ENCODE peak calls at places on chromosome 6, in five cellular contexts. One of them, this sample, is unnamed.
A peak's percentile ranks its signal among the peaks of the same experiment; 100 is the strongest.

GRCh38 chr6:11592289-11592906 is 54.8 kb downstream of the TMEM170B start:
- DNase-seq in H1: no peak
- DNase-seq in K562: no peak
- DNase-seq in SK-N-SH: no peak
- DNase-seq in GM12891: no peak
- DNase-seq in this sample: no peak

GRCh38 chr6:126293891-126294524 is 45.9 kb upstream of the CENPW start:
- DNase-seq in GM12891: no peak
- DNase-seq in SK-N-SH: no peak
- DNase-seq in K562: no peak
- DNase-seq in H1: no peak
- DNase-seq in this sample: no peak

GRCh38 chr6:134372603-134373281 is 54.8 kb upstream of the SGK1 start:
- DNase-seq in K562: no peak
- DNase-seq in GM12891: no peak
- DNase-seq in SK-N-SH: no peak
- DNase-seq in H1: no peak
- DNase-seq in this sample: no peak

GRCh38 chr6:7048859-7049258 is 58.9 kb upstream of the RREB1 start:
- DNase-seq in GM12891: no peak
- DNase-seq in H1: no peak
- DNase-seq in SK-N-SH: no peak
- DNase-seq in K562: no peak
- DNase-seq in this sample: no peak

GRCh38 chr6:169427856-169428255 is 174.2 kb upstream of the THBS2 start:
- DNase-seq in SK-N-SH: no peak
- DNase-seq in K562: no peak
- DNase-seq in GM12891: no peak
- DNase-seq in H1: no peak
- DNase-seq in this sample: no peak

GRCh38 chr6:50819527-50819905 is 845 bp downstream of the TFAP2B start:
- DNase-seq in SK-N-SH: no peak
- DNase-seq in GM12891: no peak
- DNase-seq in H1: peak; percentile 73
- DNase-seq in K562: no peak
- DNase-seq in this sample: no peak

GRCh38 chr6:29506446-29507067 is 18.8 kb upstream of the MAS1L start:
- DNase-seq in SK-N-SH: no peak
- DNase-seq in H1: peak; percentile 28
- DNase-seq in GM12891: no peak
- DNase-seq in K562: no peak
- DNase-seq in this sample: no peak

GRCh38 chr6:12012566-12013367 is 655 bp downstream of the HIVEP1 start:
- DNase-seq in SK-N-SH: peak; percentile 69
- DNase-seq in GM12891: peak; percentile 22
- DNase-seq in K562: peak; percentile 44
- DNase-seq in H1: peak; percentile 79
- DNase-seq in this sample: peak; percentile 16

GRCh38 chr6:131602913-131603312 is 25.1 kb downstream of the MED23 start:
- DNase-seq in K562: no peak
- DNase-seq in H1: no peak
- DNase-seq in GM12891: no peak
- DNase-seq in SK-N-SH: no peak
- DNase-seq in this sample: no peak

GRCh38 chr6:150380256-150380655 is 11.4 kb downstream of the IYD start:
- DNase-seq in SK-N-SH: no peak
- DNase-seq in GM12891: no peak
- DNase-seq in H1: no peak
- DNase-seq in K562: no peak
- DNase-seq in this sample: no peak

GRCh38 chr6:157393667-157394329 is 12.8 kb downstream of the ZDHHC14 start:
- DNase-seq in K562: peak; percentile 61
- DNase-seq in SK-N-SH: no peak
- DNase-seq in H1: no peak
- DNase-seq in GM12891: no peak
- DNase-seq in this sample: no peak

GRCh38 chr6:85580104-85580877 is 13.4 kb downstream of the SNX14 start:
- DNase-seq in K562: no peak
- DNase-seq in H1: no peak
- DNase-seq in SK-N-SH: no peak
- DNase-seq in GM12891: no peak
- DNase-seq in this sample: no peak

GRCh38 chr6:34679552-34680255 is 16.9 kb downstream of the ILRUN start:
- DNase-seq in SK-N-SH: no peak
- DNase-seq in GM12891: no peak
- DNase-seq in K562: no peak
- DNase-seq in H1: no peak
- DNase-seq in this sample: no peak

GRCh38 chr6:31144970-31145340 is 6.1 kb upstream of the PSORS1C2 start:
- DNase-seq in K562: no peak
- DNase-seq in SK-N-SH: no peak
- DNase-seq in H1: no peak
- DNase-seq in GM12891: no peak
- DNase-seq in this sample: no peak

GRCh38 chr6:148887181-148887580 is 140.4 kb downstream of the UST start:
- DNase-seq in K562: no peak
- DNase-seq in GM12891: no peak
- DNase-seq in H1: no peak
- DNase-seq in SK-N-SH: no peak
- DNase-seq in this sample: no peak

GRCh38 chr6:11700118-11700718 is 78.4 kb downstream of the ADTRP start:
- DNase-seq in GM12891: no peak
- DNase-seq in K562: peak; percentile 59
- DNase-seq in H1: no peak
- DNase-seq in SK-N-SH: peak; percentile 50
- DNase-seq in this sample: no peak

GRCh38 chr6:13362432-13362831 is 34.1 kb upstream of the TBC1D7 start:
- DNase-seq in K562: no peak
- DNase-seq in H1: no peak
- DNase-seq in SK-N-SH: no peak
- DNase-seq in GM12891: no peak
- DNase-seq in this sample: no peak

GRCh38 chr6:149335924-149336323 is 18.4 kb downstream of the TAB2 start:
- DNase-seq in GM12891: no peak
- DNase-seq in H1: no peak
- DNase-seq in K562: no peak
- DNase-seq in SK-N-SH: no peak
- DNase-seq in this sample: no peak

GRCh38 chr6:26195924-26196845 is 109.0 kb downstream of the HFE start:
- DNase-seq in K562: no peak
- DNase-seq in SK-N-SH: no peak
- DNase-seq in GM12891: no peak
- DNase-seq in H1: no peak
- DNase-seq in this sample: no peak

GRCh38 chr6:122014961-122015360 is 384.5 kb upstream of the HSF2 start:
- DNase-seq in K562: no peak
- DNase-seq in SK-N-SH: no peak
- DNase-seq in GM12891: no peak
- DNase-seq in H1: no peak
- DNase-seq in this sample: no peak

GRCh38 chr6:36717231-36717825 is 19.7 kb downstream of the RAB44 start:
- DNase-seq in K562: no peak
- DNase-seq in H1: no peak
- DNase-seq in SK-N-SH: no peak
- DNase-seq in GM12891: no peak
- DNase-seq in this sample: no peak

GRCh38 chr6:100100776-100101175 is 106.8 kb upstream of the MCHR2 start:
- DNase-seq in SK-N-SH: no peak
- DNase-seq in K562: no peak
- DNase-seq in GM12891: no peak
- DNase-seq in H1: no peak
- DNase-seq in this sample: no peak

GRCh38 chr6:135675026-135675425 is 176.5 kb upstream of the PDE7B start:
- DNase-seq in SK-N-SH: no peak
- DNase-seq in K562: no peak
- DNase-seq in GM12891: no peak
- DNase-seq in H1: no peak
- DNase-seq in this sample: no peak

GRCh38 chr6:41938590-41938989 is 3.0 kb downstream of the CCND3 start:
- DNase-seq in GM12891: no peak
- DNase-seq in SK-N-SH: no peak
- DNase-seq in H1: no peak
- DNase-seq in K562: no peak
- DNase-seq in this sample: no peak

GRCh38 chr6:129364037-129364436 is 345.9 kb downstream of the ARHGAP18 start:
- DNase-seq in GM12891: no peak
- DNase-seq in K562: no peak
- DNase-seq in H1: no peak
- DNase-seq in SK-N-SH: no peak
- DNase-seq in this sample: no peak

GRCh38 chr6:27407153-27407814 is 18.7 kb downstream of the ZNF391 start:
- DNase-seq in K562: no peak
- DNase-seq in GM12891: no peak
- DNase-seq in H1: no peak
- DNase-seq in SK-N-SH: no peak
- DNase-seq in this sample: no peak

GRCh38 chr6:20709451-20709850 is 175.2 kb downstream of the CDKAL1 start:
- DNase-seq in GM12891: no peak
- DNase-seq in K562: no peak
- DNase-seq in SK-N-SH: no peak
- DNase-seq in H1: no peak
- DNase-seq in this sample: no peak

GRCh38 chr6:144548525-144548924 is 263.4 kb downstream of the UTRN start:
- DNase-seq in H1: no peak
- DNase-seq in K562: no peak
- DNase-seq in SK-N-SH: peak; percentile 12
- DNase-seq in GM12891: no peak
- DNase-seq in this sample: no peak

DNA sequence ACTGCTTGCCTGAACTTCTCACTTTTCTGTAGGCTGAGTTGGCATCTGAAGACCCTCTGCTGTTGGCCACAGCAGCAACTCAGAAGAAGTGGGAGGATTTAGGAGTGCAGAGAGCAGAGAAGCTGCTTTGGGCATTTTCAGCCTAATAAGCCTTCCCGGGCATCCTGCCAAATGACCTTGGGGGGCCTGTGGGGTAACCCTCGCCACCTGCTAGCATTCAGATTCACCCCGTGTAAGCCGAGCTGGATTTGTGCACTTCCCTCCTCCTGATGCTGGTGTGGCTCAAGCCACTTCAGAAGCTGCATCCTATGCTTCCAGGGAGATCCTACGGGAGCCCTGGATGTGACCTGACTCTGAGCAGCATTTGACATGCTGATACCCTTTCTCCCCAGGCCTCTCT is 114.8 kb downstream of the LRFN2 start:
- DNase-seq in GM12891: no peak
- DNase-seq in K562: no peak
- DNase-seq in H1: no peak
- DNase-seq in SK-N-SH: no peak
- DNase-seq in this sample: no peak
- TF ChIP-seq TAF1 in GM12891: no peak
- TF ChIP-seq TAF1 in K562: no peak
- TF ChIP-seq TAF1 in H1: no peak
- TF ChIP-seq TAF1 in SK-N-SH: no peak
- TF ChIP-seq TAF1 in this sample: no peak

GRCh38 chr6:43737272-43738081 is 32.5 kb upstream of the VEGFA start:
- DNase-seq in SK-N-SH: peak; percentile 26
- DNase-seq in GM12891: no peak
- DNase-seq in H1: no peak
- DNase-seq in K562: no peak
- DNase-seq in this sample: no peak
- TF ChIP-seq POLR2AphosphoS5 in SK-N-SH: no peak
- TF ChIP-seq POLR2AphosphoS5 in GM12891: no peak
- TF ChIP-seq POLR2AphosphoS5 in H1: no peak
- TF ChIP-seq POLR2AphosphoS5 in K562: no peak
- TF ChIP-seq POLR2AphosphoS5 in this sample: no peak

DNA sequence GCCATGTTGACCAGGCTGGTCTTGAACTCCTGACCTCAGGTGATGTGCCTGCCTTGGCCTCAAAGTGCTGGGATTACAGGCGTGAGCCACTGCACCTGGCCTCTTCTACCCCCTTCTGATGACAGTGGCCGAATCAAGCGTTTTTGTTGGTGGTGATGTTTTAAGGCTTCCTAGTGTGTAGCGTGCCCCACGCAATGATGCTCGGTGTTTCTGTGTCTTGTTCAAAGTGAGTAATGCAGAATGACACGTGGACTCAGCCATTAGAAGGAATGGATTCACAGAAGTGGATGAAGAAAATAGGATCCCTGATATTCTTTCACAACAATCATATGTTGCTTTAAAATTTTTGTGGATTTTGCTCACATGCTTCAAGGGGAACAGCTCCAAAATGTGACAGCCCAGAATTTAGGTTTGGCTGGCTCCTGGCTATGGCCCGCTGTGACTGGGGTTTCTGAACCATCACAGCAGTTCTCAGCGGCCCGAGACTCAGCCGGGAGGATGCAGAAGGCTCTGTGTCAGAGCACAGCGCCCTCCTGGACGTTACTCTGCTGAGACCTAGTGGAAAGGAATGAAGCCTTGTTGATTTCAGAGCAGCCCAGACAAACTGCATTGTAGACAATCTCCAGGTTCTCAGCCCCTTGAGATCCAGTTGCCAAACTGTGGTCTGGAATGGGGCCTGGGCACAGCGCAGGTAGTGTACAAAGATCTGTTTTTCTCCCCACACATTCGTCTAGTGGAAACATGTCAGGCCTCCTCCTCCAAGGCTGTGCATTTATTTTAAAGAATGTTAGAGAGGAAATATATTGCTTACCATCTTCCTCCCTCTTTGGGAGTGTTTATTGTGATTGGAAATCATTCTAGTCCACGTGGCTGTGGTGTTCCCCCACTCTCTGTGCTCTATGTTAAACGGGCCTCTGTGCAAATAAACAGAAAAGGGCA is 57.5 kb upstream of the TIAM2 start:
- DNase-seq in K562: no peak
- DNase-seq in H1: no peak
- DNase-seq in SK-N-SH: no peak
- DNase-seq in GM12891: no peak
- DNase-seq in this sample: no peak
- TF ChIP-seq TAF1 in K562: no peak
- TF ChIP-seq TAF1 in H1: no peak
- TF ChIP-seq TAF1 in SK-N-SH: no peak
- TF ChIP-seq TAF1 in GM12891: no peak
- TF ChIP-seq TAF1 in this sample: no peak

DNA sequence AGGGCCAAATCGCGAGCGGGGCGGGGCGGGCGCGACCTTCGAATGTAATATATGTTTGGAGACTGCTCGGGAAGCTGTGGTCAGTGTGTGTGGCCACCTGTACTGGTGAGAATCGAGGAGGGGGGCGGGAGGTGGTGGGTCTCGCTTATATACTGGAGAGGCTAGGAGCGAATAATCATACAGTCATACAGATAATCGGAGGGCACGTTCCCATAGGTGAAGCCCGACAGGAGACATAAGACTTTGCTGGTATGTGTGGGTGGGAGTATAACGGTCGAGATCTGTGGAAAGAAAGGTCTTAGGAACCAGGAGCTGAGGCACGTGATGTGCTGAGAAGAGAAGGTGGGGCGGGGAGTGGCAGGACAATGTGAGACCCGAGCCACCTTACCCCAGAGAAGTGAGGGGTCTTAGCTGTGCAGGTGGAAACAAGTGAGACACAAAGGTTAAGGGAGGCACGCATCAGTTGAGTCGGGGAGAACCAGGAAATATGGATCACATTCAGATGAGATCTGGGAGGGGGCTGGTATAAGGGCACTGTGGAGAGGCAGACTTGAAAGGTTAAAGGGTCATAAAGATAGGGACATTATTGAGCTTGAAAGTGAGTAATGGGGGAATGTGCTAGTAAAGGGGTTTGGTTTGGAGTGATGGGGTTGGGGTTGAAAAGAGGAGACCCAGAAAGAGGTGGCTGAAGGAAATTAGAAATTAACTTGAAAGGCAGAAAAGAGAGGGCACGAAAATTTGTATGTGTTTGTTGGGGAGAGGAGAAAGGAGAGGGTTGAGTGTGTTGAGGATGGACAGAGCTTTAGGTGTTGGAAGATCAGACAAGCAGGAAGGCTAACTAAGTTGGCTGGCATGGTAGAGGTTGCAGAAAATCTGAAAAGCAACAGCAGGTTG is 589 bp downstream of the RNF5 start:
- DNase-seq in GM12891: no peak
- DNase-seq in SK-N-SH: peak; percentile 48
- DNase-seq in H1: no peak
- DNase-seq in K562: peak; percentile 37
- DNase-seq in this sample: no peak
- TF ChIP-seq POLR2AphosphoS5 in GM12891: no peak
- TF ChIP-seq POLR2AphosphoS5 in SK-N-SH: no peak
- TF ChIP-seq POLR2AphosphoS5 in H1: no peak
- TF ChIP-seq POLR2AphosphoS5 in K562: no peak
- TF ChIP-seq POLR2AphosphoS5 in this sample: no peak